ENCODE peak calls at places on chromosomes 6 and 20, in nine cellular contexts. One of them, this sample, is unnamed.
A peak's percentile ranks its signal among the peaks of the same experiment; 100 is the strongest.

GRCh38 chr6:41157323-41157722 is 3.2 kb upstream of the TREML1 start:
- DNase-seq in HT-29: no peak
- DNase-seq in fibroblast of pulmonary artery: no peak
- DNase-seq in NCI-H2081: no peak
- DNase-seq in caudate nucleus: no peak
- DNase-seq in HEK293T: no peak
- DNase-seq in lower leg skin: no peak
- DNase-seq in hypothalamus: no peak
- DNase-seq in left cardiac atrium: no peak
- DNase-seq in this sample: no peak

GRCh38 chr6:151240861-151241642 is 1.3 kb downstream of the AKAP12 start:
- DNase-seq in HT-29: no peak
- DNase-seq in fibroblast of pulmonary artery: peak; percentile 81
- DNase-seq in NCI-H2081: peak; percentile 64
- DNase-seq in caudate nucleus: peak; percentile 3
- DNase-seq in HEK293T: peak; percentile 65
- DNase-seq in lower leg skin: peak; percentile 91
- DNase-seq in hypothalamus: peak; percentile 47
- DNase-seq in left cardiac atrium: peak; percentile 62
- DNase-seq in this sample: peak; percentile 65

GRCh38 chr20:64180673-64181072 is 16.4 kb downstream of the MYT1 start:
- DNase-seq in HT-29: no peak
- DNase-seq in fibroblast of pulmonary artery: no peak
- DNase-seq in NCI-H2081: no peak
- DNase-seq in caudate nucleus: no peak
- DNase-seq in HEK293T: no peak
- DNase-seq in lower leg skin: no peak
- DNase-seq in hypothalamus: no peak
- DNase-seq in left cardiac atrium: no peak
- DNase-seq in this sample: no peak

GRCh38 chr20:57092112-57092899 is 174.1 kb downstream of the BMP7 start:
- DNase-seq in HT-29: peak; percentile 83
- DNase-seq in fibroblast of pulmonary artery: peak; percentile 44
- DNase-seq in NCI-H2081: peak; percentile 25
- DNase-seq in caudate nucleus: peak; percentile 48
- DNase-seq in HEK293T: peak; percentile 85
- DNase-seq in lower leg skin: no peak
- DNase-seq in hypothalamus: peak; percentile 80
- DNase-seq in left cardiac atrium: peak; percentile 57
- DNase-seq in this sample: peak; percentile 81

GRCh38 chr6:113073611-113074191 is 726.6 kb downstream of the RFPL4B start:
- DNase-seq in HT-29: no peak
- DNase-seq in fibroblast of pulmonary artery: peak; percentile 64
- DNase-seq in NCI-H2081: peak; percentile 37
- DNase-seq in caudate nucleus: no peak
- DNase-seq in HEK293T: no peak
- DNase-seq in lower leg skin: no peak
- DNase-seq in hypothalamus: no peak
- DNase-seq in left cardiac atrium: no peak
- DNase-seq in this sample: no peak

GRCh38 chr20:50478162-50479036 is 31.8 kb upstream of the PTPN1 start:
- DNase-seq in HT-29: peak; percentile 86
- DNase-seq in fibroblast of pulmonary artery: peak; percentile 64
- DNase-seq in NCI-H2081: peak; percentile 26
- DNase-seq in caudate nucleus: no peak
- DNase-seq in HEK293T: peak; percentile 64
- DNase-seq in lower leg skin: peak; percentile 92
- DNase-seq in hypothalamus: peak; percentile 14
- DNase-seq in left cardiac atrium: peak; percentile 70
- DNase-seq in this sample: peak; percentile 56

GRCh38 chr6:151084275-151084674 is 155.5 kb upstream of the AKAP12 start:
- DNase-seq in HT-29: no peak
- DNase-seq in fibroblast of pulmonary artery: no peak
- DNase-seq in NCI-H2081: no peak
- DNase-seq in caudate nucleus: no peak
- DNase-seq in HEK293T: no peak
- DNase-seq in lower leg skin: no peak
- DNase-seq in hypothalamus: no peak
- DNase-seq in left cardiac atrium: no peak
- DNase-seq in this sample: no peak

GRCh38 chr6:160430741-160431140 is 82.6 kb downstream of the SLC22A3 start:
- DNase-seq in HT-29: no peak
- DNase-seq in fibroblast of pulmonary artery: peak; percentile 64
- DNase-seq in NCI-H2081: no peak
- DNase-seq in caudate nucleus: no peak
- DNase-seq in HEK293T: no peak
- DNase-seq in lower leg skin: no peak
- DNase-seq in hypothalamus: no peak
- DNase-seq in left cardiac atrium: no peak
- DNase-seq in this sample: no peak

GRCh38 chr6:43436577-43437282 is 9.4 kb downstream of the ABCC10 start:
- DNase-seq in HT-29: peak; percentile 87
- DNase-seq in fibroblast of pulmonary artery: peak; percentile 93
- DNase-seq in NCI-H2081: no peak
- DNase-seq in caudate nucleus: no peak
- DNase-seq in HEK293T: no peak
- DNase-seq in lower leg skin: no peak
- DNase-seq in hypothalamus: no peak
- DNase-seq in left cardiac atrium: no peak
- DNase-seq in this sample: no peak

GRCh38 chr6:140494321-140495085 is 1120.1 kb upstream of the CITED2 start:
- DNase-seq in HT-29: no peak
- DNase-seq in fibroblast of pulmonary artery: no peak
- DNase-seq in NCI-H2081: no peak
- DNase-seq in caudate nucleus: no peak
- DNase-seq in HEK293T: no peak
- DNase-seq in lower leg skin: no peak
- DNase-seq in hypothalamus: no peak
- DNase-seq in left cardiac atrium: no peak
- DNase-seq in this sample: no peak

GRCh38 chr6:42547407-42548329 is 16.2 kb upstream of the UBR2 start:
- DNase-seq in HT-29: peak; percentile 81
- DNase-seq in fibroblast of pulmonary artery: peak; percentile 83
- DNase-seq in NCI-H2081: peak; percentile 77
- DNase-seq in caudate nucleus: peak; percentile 82
- DNase-seq in HEK293T: peak; percentile 88
- DNase-seq in lower leg skin: peak; percentile 96
- DNase-seq in hypothalamus: peak; percentile 84
- DNase-seq in left cardiac atrium: peak; percentile 87
- DNase-seq in this sample: peak; percentile 89

GRCh38 chr6:44059359-44060342 is 67.6 kb downstream of the MRPL14 start:
- DNase-seq in HT-29: no peak
- DNase-seq in fibroblast of pulmonary artery: peak; percentile 95
- DNase-seq in NCI-H2081: no peak
- DNase-seq in caudate nucleus: no peak
- DNase-seq in HEK293T: no peak
- DNase-seq in lower leg skin: no peak
- DNase-seq in hypothalamus: no peak
- DNase-seq in left cardiac atrium: peak; percentile 77
- DNase-seq in this sample: no peak

GRCh38 chr6:165025040-165025439 is 284.4 kb downstream of the C6orf118 start:
- DNase-seq in HT-29: no peak
- DNase-seq in fibroblast of pulmonary artery: no peak
- DNase-seq in NCI-H2081: no peak
- DNase-seq in caudate nucleus: no peak
- DNase-seq in HEK293T: no peak
- DNase-seq in lower leg skin: peak; percentile 37
- DNase-seq in hypothalamus: no peak
- DNase-seq in left cardiac atrium: no peak
- DNase-seq in this sample: no peak

GRCh38 chr20:12989586-12989985 is 19.2 kb upstream of the SPTLC3 start:
- DNase-seq in HT-29: no peak
- DNase-seq in fibroblast of pulmonary artery: no peak
- DNase-seq in NCI-H2081: no peak
- DNase-seq in caudate nucleus: no peak
- DNase-seq in HEK293T: no peak
- DNase-seq in lower leg skin: no peak
- DNase-seq in hypothalamus: no peak
- DNase-seq in left cardiac atrium: no peak
- DNase-seq in this sample: no peak

GRCh38 chr6:72580281-72580940 is 41.5 kb upstream of the KCNQ5 start:
- DNase-seq in HT-29: peak; percentile 42
- DNase-seq in fibroblast of pulmonary artery: peak; percentile 91
- DNase-seq in NCI-H2081: peak; percentile 58
- DNase-seq in caudate nucleus: no peak
- DNase-seq in HEK293T: peak; percentile 34
- DNase-seq in lower leg skin: no peak
- DNase-seq in hypothalamus: peak; percentile 5
- DNase-seq in left cardiac atrium: no peak
- DNase-seq in this sample: no peak

GRCh38 chr6:136317023-136317649 is 27.5 kb upstream of the BCLAF1 start:
- DNase-seq in HT-29: peak; percentile 86
- DNase-seq in fibroblast of pulmonary artery: peak; percentile 83
- DNase-seq in NCI-H2081: peak; percentile 40
- DNase-seq in caudate nucleus: no peak
- DNase-seq in HEK293T: peak; percentile 79
- DNase-seq in lower leg skin: no peak
- DNase-seq in hypothalamus: peak; percentile 55
- DNase-seq in left cardiac atrium: peak; percentile 36
- DNase-seq in this sample: peak; percentile 47

GRCh38 chr6:74899416-74899815 is 306.4 kb downstream of the COL12A1 start:
- DNase-seq in HT-29: no peak
- DNase-seq in fibroblast of pulmonary artery: peak; percentile 76
- DNase-seq in NCI-H2081: no peak
- DNase-seq in caudate nucleus: no peak
- DNase-seq in HEK293T: no peak
- DNase-seq in lower leg skin: no peak
- DNase-seq in hypothalamus: no peak
- DNase-seq in left cardiac atrium: no peak
- DNase-seq in this sample: no peak

GRCh38 chr6:147868493-147869222 is 360.2 kb downstream of the SAMD5 start:
- DNase-seq in HT-29: no peak
- DNase-seq in fibroblast of pulmonary artery: no peak
- DNase-seq in NCI-H2081: no peak
- DNase-seq in caudate nucleus: no peak
- DNase-seq in HEK293T: no peak
- DNase-seq in lower leg skin: no peak
- DNase-seq in hypothalamus: no peak
- DNase-seq in left cardiac atrium: no peak
- DNase-seq in this sample: no peak

GRCh38 chr6:108546079-108547049 is 14.4 kb upstream of the FOXO3 start:
- DNase-seq in HT-29: no peak
- DNase-seq in fibroblast of pulmonary artery: no peak
- DNase-seq in NCI-H2081: no peak
- DNase-seq in caudate nucleus: no peak
- DNase-seq in HEK293T: no peak
- DNase-seq in lower leg skin: no peak
- DNase-seq in hypothalamus: no peak
- DNase-seq in left cardiac atrium: no peak
- DNase-seq in this sample: no peak